ENCODE peak calls at places on chromosomes 7 and 10, in eight cellular contexts. One of them, this sample, is unnamed.

GRCh38 chr10:132637477-132638129 is 100.0 kb downstream of the INPP5A start:
- DNase-seq in nucleus accumbens: no peak
- DNase-seq in fibroblast of the aortic adventitia: peak
- DNase-seq in naive B cell: peak
- DNase-seq in H7: peak
- DNase-seq in T-helper 1 cell: no peak
- DNase-seq in central memory CD8-positive, alpha-beta T cell: no peak
- DNase-seq in PC-9: peak
- DNase-seq in this sample: peak

GRCh38 chr7:111560773-111561658 is 1.3 kb downstream of the IMMP2L start:
- DNase-seq in nucleus accumbens: no peak
- DNase-seq in fibroblast of the aortic adventitia: peak
- DNase-seq in naive B cell: no peak
- DNase-seq in H7: no peak
- DNase-seq in T-helper 1 cell: no peak
- DNase-seq in central memory CD8-positive, alpha-beta T cell: no peak
- DNase-seq in PC-9: peak
- DNase-seq in this sample: no peak

GRCh38 chr10:1377756-1378397 is 321.7 kb downstream of the WDR37 start:
- DNase-seq in nucleus accumbens: no peak
- DNase-seq in fibroblast of the aortic adventitia: no peak
- DNase-seq in naive B cell: no peak
- DNase-seq in H7: peak
- DNase-seq in T-helper 1 cell: no peak
- DNase-seq in central memory CD8-positive, alpha-beta T cell: no peak
- DNase-seq in PC-9: no peak
- DNase-seq in this sample: no peak

GRCh38 chr10:50310560-50311174 is 59.4 kb upstream of the ASAH2 start:
- DNase-seq in nucleus accumbens: no peak
- DNase-seq in fibroblast of the aortic adventitia: no peak
- DNase-seq in naive B cell: no peak
- DNase-seq in H7: peak
- DNase-seq in T-helper 1 cell: no peak
- DNase-seq in central memory CD8-positive, alpha-beta T cell: no peak
- DNase-seq in PC-9: peak
- DNase-seq in this sample: no peak

GRCh38 chr10:119761106-119761505 is 35.3 kb downstream of the INPP5F start:
- DNase-seq in nucleus accumbens: no peak
- DNase-seq in fibroblast of the aortic adventitia: peak
- DNase-seq in naive B cell: no peak
- DNase-seq in H7: no peak
- DNase-seq in T-helper 1 cell: no peak
- DNase-seq in central memory CD8-positive, alpha-beta T cell: no peak
- DNase-seq in PC-9: no peak
- DNase-seq in this sample: no peak

GRCh38 chr10:119542990-119543813 is 683 bp upstream of the RGS10 start:
- DNase-seq in nucleus accumbens: no peak
- DNase-seq in fibroblast of the aortic adventitia: peak
- DNase-seq in naive B cell: peak
- DNase-seq in H7: peak
- DNase-seq in T-helper 1 cell: peak
- DNase-seq in central memory CD8-positive, alpha-beta T cell: peak
- DNase-seq in PC-9: peak
- DNase-seq in this sample: peak

GRCh38 chr7:149226840-149227494 is 12.5 kb upstream of the ZNF212 start:
- DNase-seq in nucleus accumbens: no peak
- DNase-seq in fibroblast of the aortic adventitia: no peak
- DNase-seq in naive B cell: no peak
- DNase-seq in H7: no peak
- DNase-seq in T-helper 1 cell: no peak
- DNase-seq in central memory CD8-positive, alpha-beta T cell: no peak
- DNase-seq in PC-9: no peak
- DNase-seq in this sample: no peak

GRCh38 chr7:51019891-51020855 is 237.5 kb upstream of the GRB10 start:
- DNase-seq in nucleus accumbens: no peak
- DNase-seq in fibroblast of the aortic adventitia: no peak
- DNase-seq in naive B cell: no peak
- DNase-seq in H7: no peak
- DNase-seq in T-helper 1 cell: no peak
- DNase-seq in central memory CD8-positive, alpha-beta T cell: no peak
- DNase-seq in PC-9: no peak
- DNase-seq in this sample: peak

GRCh38 chr7:16657656-16658279 is 11.8 kb downstream of the BZW2 start:
- DNase-seq in nucleus accumbens: no peak
- DNase-seq in fibroblast of the aortic adventitia: peak
- DNase-seq in naive B cell: no peak
- DNase-seq in H7: peak
- DNase-seq in T-helper 1 cell: no peak
- DNase-seq in central memory CD8-positive, alpha-beta T cell: no peak
- DNase-seq in PC-9: peak
- DNase-seq in this sample: no peak

GRCh38 chr7:101436857-101437576 is 74.3 kb downstream of the COL26A1 start:
- DNase-seq in nucleus accumbens: no peak
- DNase-seq in fibroblast of the aortic adventitia: no peak
- DNase-seq in naive B cell: no peak
- DNase-seq in H7: peak
- DNase-seq in T-helper 1 cell: no peak
- DNase-seq in central memory CD8-positive, alpha-beta T cell: no peak
- DNase-seq in PC-9: peak
- DNase-seq in this sample: no peak

GRCh38 chr10:110327262-110327914 is 22.7 kb upstream of the SMNDC1 start:
- DNase-seq in nucleus accumbens: no peak
- DNase-seq in fibroblast of the aortic adventitia: no peak
- DNase-seq in naive B cell: no peak
- DNase-seq in H7: no peak
- DNase-seq in T-helper 1 cell: no peak
- DNase-seq in central memory CD8-positive, alpha-beta T cell: no peak
- DNase-seq in PC-9: peak
- DNase-seq in this sample: no peak

GRCh38 chr10:3107426-3107961 is 40.1 kb downstream of the PFKP start:
- DNase-seq in nucleus accumbens: peak
- DNase-seq in fibroblast of the aortic adventitia: peak
- DNase-seq in naive B cell: no peak
- DNase-seq in H7: no peak
- DNase-seq in T-helper 1 cell: no peak
- DNase-seq in central memory CD8-positive, alpha-beta T cell: no peak
- DNase-seq in PC-9: peak
- DNase-seq in this sample: peak

GRCh38 chr10:58662314-58662713 is 149.6 kb downstream of the BICC1 start:
- DNase-seq in nucleus accumbens: no peak
- DNase-seq in fibroblast of the aortic adventitia: peak
- DNase-seq in naive B cell: no peak
- DNase-seq in H7: no peak
- DNase-seq in T-helper 1 cell: no peak
- DNase-seq in central memory CD8-positive, alpha-beta T cell: no peak
- DNase-seq in PC-9: no peak
- DNase-seq in this sample: no peak

GRCh38 chr10:42543840-42544372 is 94.5 kb downstream of the ZNF33B start:
- DNase-seq in nucleus accumbens: no peak
- DNase-seq in fibroblast of the aortic adventitia: no peak
- DNase-seq in naive B cell: no peak
- DNase-seq in H7: no peak
- DNase-seq in T-helper 1 cell: no peak
- DNase-seq in central memory CD8-positive, alpha-beta T cell: no peak
- DNase-seq in PC-9: no peak
- DNase-seq in this sample: no peak

GRCh38 chr10:117327262-117327661 is 48.0 kb downstream of the PDZD8 start:
- DNase-seq in nucleus accumbens: no peak
- DNase-seq in fibroblast of the aortic adventitia: no peak
- DNase-seq in naive B cell: no peak
- DNase-seq in H7: no peak
- DNase-seq in T-helper 1 cell: no peak
- DNase-seq in central memory CD8-positive, alpha-beta T cell: no peak
- DNase-seq in PC-9: no peak
- DNase-seq in this sample: no peak

GRCh38 chr7:137952406-137952805 is 49.5 kb downstream of the CREB3L2 start:
- DNase-seq in nucleus accumbens: no peak
- DNase-seq in fibroblast of the aortic adventitia: no peak
- DNase-seq in naive B cell: no peak
- DNase-seq in H7: no peak
- DNase-seq in T-helper 1 cell: no peak
- DNase-seq in central memory CD8-positive, alpha-beta T cell: no peak
- DNase-seq in PC-9: peak
- DNase-seq in this sample: no peak

GRCh38 chr10:113997428-113997827 is 46.2 kb upstream of the ADRB1 start:
- DNase-seq in nucleus accumbens: no peak
- DNase-seq in fibroblast of the aortic adventitia: no peak
- DNase-seq in naive B cell: no peak
- DNase-seq in H7: no peak
- DNase-seq in T-helper 1 cell: no peak
- DNase-seq in central memory CD8-positive, alpha-beta T cell: no peak
- DNase-seq in PC-9: no peak
- DNase-seq in this sample: no peak

GRCh38 chr10:58951750-58952149 is 224.7 kb upstream of the PHYHIPL start:
- DNase-seq in nucleus accumbens: no peak
- DNase-seq in fibroblast of the aortic adventitia: peak
- DNase-seq in naive B cell: no peak
- DNase-seq in H7: no peak
- DNase-seq in T-helper 1 cell: no peak
- DNase-seq in central memory CD8-positive, alpha-beta T cell: no peak
- DNase-seq in PC-9: no peak
- DNase-seq in this sample: no peak

GRCh38 chr10:21364196-21365114 is 161.0 kb downstream of the SKIDA1 start:
- DNase-seq in nucleus accumbens: no peak
- DNase-seq in fibroblast of the aortic adventitia: peak
- DNase-seq in naive B cell: no peak
- DNase-seq in H7: peak
- DNase-seq in T-helper 1 cell: no peak
- DNase-seq in central memory CD8-positive, alpha-beta T cell: no peak
- DNase-seq in PC-9: peak
- DNase-seq in this sample: no peak

GRCh38 chr7:75732016-75732521 is 6.7 kb downstream of the HIP1 start:
- DNase-seq in nucleus accumbens: no peak
- DNase-seq in fibroblast of the aortic adventitia: no peak
- DNase-seq in naive B cell: no peak
- DNase-seq in H7: no peak
- DNase-seq in T-helper 1 cell: no peak
- DNase-seq in central memory CD8-positive, alpha-beta T cell: no peak
- DNase-seq in PC-9: no peak
- DNase-seq in this sample: no peak

GRCh38 chr10:44974082-44974627 is 4.5 kb downstream of the DEPP1 start:
- DNase-seq in nucleus accumbens: no peak
- DNase-seq in fibroblast of the aortic adventitia: no peak
- DNase-seq in naive B cell: no peak
- DNase-seq in H7: no peak
- DNase-seq in T-helper 1 cell: no peak
- DNase-seq in central memory CD8-positive, alpha-beta T cell: no peak
- DNase-seq in PC-9: no peak
- DNase-seq in this sample: no peak

GRCh38 chr10:133113847-133114246 is 26.1 kb downstream of the ADGRA1 start:
- DNase-seq in nucleus accumbens: no peak
- DNase-seq in fibroblast of the aortic adventitia: no peak
- DNase-seq in naive B cell: no peak
- DNase-seq in H7: no peak
- DNase-seq in T-helper 1 cell: no peak
- DNase-seq in central memory CD8-positive, alpha-beta T cell: no peak
- DNase-seq in PC-9: no peak
- DNase-seq in this sample: no peak

GRCh38 chr7:152574892-152575511 is 100.9 kb downstream of the XRCC2 start:
- DNase-seq in nucleus accumbens: no peak
- DNase-seq in fibroblast of the aortic adventitia: no peak
- DNase-seq in naive B cell: no peak
- DNase-seq in H7: no peak
- DNase-seq in T-helper 1 cell: no peak
- DNase-seq in central memory CD8-positive, alpha-beta T cell: no peak
- DNase-seq in PC-9: peak
- DNase-seq in this sample: no peak

GRCh38 chr7:138701312-138701923 is at the start of gene SVOPL:
- DNase-seq in nucleus accumbens: no peak
- DNase-seq in fibroblast of the aortic adventitia: no peak
- DNase-seq in naive B cell: no peak
- DNase-seq in H7: no peak
- DNase-seq in T-helper 1 cell: no peak
- DNase-seq in central memory CD8-positive, alpha-beta T cell: no peak
- DNase-seq in PC-9: no peak
- DNase-seq in this sample: no peak

GRCh38 chr10:70588255-70588654 is 14.3 kb downstream of the PRF1 start:
- DNase-seq in nucleus accumbens: no peak
- DNase-seq in fibroblast of the aortic adventitia: no peak
- DNase-seq in naive B cell: no peak
- DNase-seq in H7: no peak
- DNase-seq in T-helper 1 cell: no peak
- DNase-seq in central memory CD8-positive, alpha-beta T cell: no peak
- DNase-seq in PC-9: no peak
- DNase-seq in this sample: no peak

GRCh38 chr10:70097459-70097858 is 35.2 kb downstream of the AIFM2 start:
- DNase-seq in nucleus accumbens: no peak
- DNase-seq in fibroblast of the aortic adventitia: no peak
- DNase-seq in naive B cell: no peak
- DNase-seq in H7: no peak
- DNase-seq in T-helper 1 cell: no peak
- DNase-seq in central memory CD8-positive, alpha-beta T cell: no peak
- DNase-seq in PC-9: no peak
- DNase-seq in this sample: no peak

GRCh38 chr7:104264281-104264680 is 56.5 kb upstream of the ORC5 start:
- DNase-seq in nucleus accumbens: no peak
- DNase-seq in fibroblast of the aortic adventitia: peak
- DNase-seq in naive B cell: no peak
- DNase-seq in H7: no peak
- DNase-seq in T-helper 1 cell: no peak
- DNase-seq in central memory CD8-positive, alpha-beta T cell: no peak
- DNase-seq in PC-9: no peak
- DNase-seq in this sample: no peak

GRCh38 chr10:131961047-131961776 is 20.5 kb downstream of the BNIP3 start:
- DNase-seq in nucleus accumbens: no peak
- DNase-seq in fibroblast of the aortic adventitia: no peak
- DNase-seq in naive B cell: no peak
- DNase-seq in H7: no peak
- DNase-seq in T-helper 1 cell: no peak
- DNase-seq in central memory CD8-positive, alpha-beta T cell: no peak
- DNase-seq in PC-9: no peak
- DNase-seq in this sample: no peak

GRCh38 chr7:34133356-34133982 is 228.1 kb downstream of the BMPER start:
- DNase-seq in nucleus accumbens: no peak
- DNase-seq in fibroblast of the aortic adventitia: peak
- DNase-seq in naive B cell: no peak
- DNase-seq in H7: no peak
- DNase-seq in T-helper 1 cell: no peak
- DNase-seq in central memory CD8-positive, alpha-beta T cell: no peak
- DNase-seq in PC-9: no peak
- DNase-seq in this sample: no peak

GRCh38 chr7:149885191-149886017 is 11.6 kb downstream of the ATP6V0E2 start:
- DNase-seq in nucleus accumbens: no peak
- DNase-seq in fibroblast of the aortic adventitia: no peak
- DNase-seq in naive B cell: no peak
- DNase-seq in H7: peak
- DNase-seq in T-helper 1 cell: no peak
- DNase-seq in central memory CD8-positive, alpha-beta T cell: no peak
- DNase-seq in PC-9: no peak
- DNase-seq in this sample: no peak

GRCh38 chr10:96619803-96620773 is 33.3 kb upstream of the TM9SF3 start:
- DNase-seq in nucleus accumbens: no peak
- DNase-seq in fibroblast of the aortic adventitia: peak
- DNase-seq in naive B cell: no peak
- DNase-seq in H7: no peak
- DNase-seq in T-helper 1 cell: no peak
- DNase-seq in central memory CD8-positive, alpha-beta T cell: no peak
- DNase-seq in PC-9: no peak
- DNase-seq in this sample: no peak